ENCODE peak calls at places on chromosomes 1 and 21, in six cellular contexts. Q, M, P, X, V and L are unnamed samples.

GRCh38 chr1:67605209-67605780 is 79.7 kb upstream of the GADD45A start:
- DNase-seq in Q (no peak), M (no peak), P (no peak), X (no peak), V (no peak), L (no peak)

GRCh38 chr1:182120411-182121258 is 59.1 kb upstream of the ZNF648 start:
- DNase-seq in Q (no peak), M (peak), P (no peak), X (no peak), V (peak), L (no peak)

GRCh38 chr1:149848811-149849210 is 50.6 kb upstream of the BOLA1 start:
- DNase-seq in Q (no peak), M (peak), P (no peak), X (no peak), V (no peak), L (no peak)

GRCh38 chr1:47483651-47484050 is 45.8 kb downstream of the FOXD2 start:
- DNase-seq in Q (no peak), M (no peak), P (no peak), X (no peak), V (no peak), L (no peak)

GRCh38 chr1:2104621-2105427 is 54.6 kb downstream of the PRKCZ start:
- DNase-seq in Q (no peak), M (no peak), P (no peak), X (peak), V (no peak), L (no peak)

GRCh38 chr21:34989337-34990151 is 59.6 kb downstream of the RUNX1 start:
- DNase-seq in Q (no peak), M (peak), P (no peak), X (no peak), V (no peak), L (no peak)

GRCh38 chr1:118944133-118944532 is 44.0 kb downstream of the TBX15 start:
- DNase-seq in Q (no peak), M (peak), P (no peak), X (no peak), V (no peak), L (no peak)

GRCh38 chr1:115478933-115479551 is 141.0 kb upstream of the NGF start:
- DNase-seq in Q (no peak), M (no peak), P (no peak), X (no peak), V (no peak), L (no peak)

GRCh38 chr1:78650114-78650513 is 483 bp downstream of the IFI44 start:
- DNase-seq in Q (no peak), M (no peak), P (no peak), X (no peak), V (no peak), L (no peak)

GRCh38 chr1:219952361-219952760 is 24.0 kb upstream of the SLC30A10 start:
- DNase-seq in Q (no peak), M (no peak), P (no peak), X (no peak), V (no peak), L (no peak)

GRCh38 chr1:19232526-19232851 is 18.8 kb downstream of the EMC1 start:
- DNase-seq in Q (no peak), M (no peak), P (no peak), X (no peak), V (no peak), L (no peak)

GRCh38 chr21:44966135-44967081 is 26.6 kb downstream of the SLX9 start:
- DNase-seq in Q (no peak), M (no peak), P (no peak), X (no peak), V (no peak), L (no peak)

GRCh38 chr1:66505671-66506392 is 28.1 kb upstream of the SGIP1 start:
- DNase-seq in Q (no peak), M (peak), P (no peak), X (no peak), V (no peak), L (no peak)

GRCh38 chr1:115976062-115976899 is at the start of gene SLC22A15:
- DNase-seq in Q (no peak), M (peak), P (no peak), X (peak), V (no peak), L (no peak)

GRCh38 chr1:217078010-217078704 is 354.9 kb upstream of the ESRRG start:
- DNase-seq in Q (no peak), M (no peak), P (no peak), X (no peak), V (no peak), L (no peak)

GRCh38 chr1:94236630-94237290 is 624 bp downstream of the ARHGAP29 start:
- DNase-seq in Q (no peak), M (peak), P (no peak), X (peak), V (no peak), L (peak)

GRCh38 chr1:223297800-223298199 is 66.2 kb downstream of the SUSD4 start:
- DNase-seq in Q (no peak), M (no peak), P (no peak), X (no peak), V (no peak), L (no peak)

GRCh38 chr1:235783148-235783776 is 83.4 kb downstream of the LYST start:
- DNase-seq in Q (peak), M (peak), P (no peak), X (no peak), V (no peak), L (no peak)

GRCh38 chr1:184199036-184199796 is 147.7 kb downstream of the TSEN15 start:
- DNase-seq in Q (no peak), M (peak), P (no peak), X (no peak), V (no peak), L (no peak)

GRCh38 chr1:41277371-41277994 is 35.4 kb upstream of the SCMH1 start:
- DNase-seq in Q (no peak), M (no peak), P (no peak), X (no peak), V (no peak), L (no peak)

GRCh38 chr1:176949033-176949662 is 215.4 kb downstream of the ASTN1 start:
- DNase-seq in Q (peak), M (peak), P (no peak), X (peak), V (no peak), L (peak)

GRCh38 chr1:173914366-173914871 is 2.7 kb downstream of the SERPINC1 start:
- DNase-seq in Q (peak), M (no peak), P (no peak), X (peak), V (no peak), L (no peak)

GRCh38 chr21:46079357-46080170 is 18.3 kb upstream of the COL6A2 start:
- DNase-seq in Q (peak), M (no peak), P (no peak), X (no peak), V (peak), L (peak)

GRCh38 chr1:93756656-93757055 is 75.0 kb upstream of the BCAR3 start:
- DNase-seq in Q (no peak), M (no peak), P (no peak), X (no peak), V (no peak), L (no peak)

GRCh38 chr1:67629370-67630075 is 55.5 kb upstream of the GADD45A start:
- DNase-seq in Q (no peak), M (peak), P (no peak), X (no peak), V (peak), L (peak)

GRCh38 chr1:2466834-2467554 is 9.1 kb upstream of the PLCH2 start:
- DNase-seq in Q (no peak), M (no peak), P (no peak), X (peak), V (no peak), L (no peak)